ENCODE peak calls at places on chromosomes 2 and 18, in seven cellular contexts. One of them, this sample, is unnamed.

GRCh38 chr18:79637921-79638855 is 41.4 kb upstream of the CTDP1 start:
- DNase-seq in stimulated activated CD8-positive, alpha-beta memory T cell treated with anti-CD3 and anti-CD28 coated beads, Interleukin-4, amount 100 ng/mL, for 1 hour: no peak
- DNase-seq in posterior vena cava: peak; percentile 79
- DNase-seq in Peyer's patch: no peak
- DNase-seq in RWPE2: no peak
- DNase-seq in nucleus accumbens: no peak
- DNase-seq in fibroblast of lung: no peak
- DNase-seq in this sample: no peak

GRCh38 chr18:48340502-48340901 is 68.7 kb downstream of the ZBTB7C start:
- DNase-seq in posterior vena cava: peak; percentile 65
- DNase-seq in nucleus accumbens: no peak
- DNase-seq in Peyer's patch: no peak
- DNase-seq in stimulated activated CD8-positive, alpha-beta memory T cell treated with anti-CD3 and anti-CD28 coated beads, Interleukin-4, amount 100 ng/mL, for 1 hour: no peak
- DNase-seq in RWPE2: no peak
- DNase-seq in fibroblast of lung: no peak
- DNase-seq in this sample: peak; percentile 42

GRCh38 chr2:232658217-232658785 is 24.9 kb downstream of the EFHD1 start:
- DNase-seq in Peyer's patch: no peak
- DNase-seq in fibroblast of lung: no peak
- DNase-seq in RWPE2: no peak
- DNase-seq in stimulated activated CD8-positive, alpha-beta memory T cell treated with anti-CD3 and anti-CD28 coated beads, Interleukin-4, amount 100 ng/mL, for 1 hour: no peak
- DNase-seq in nucleus accumbens: no peak
- DNase-seq in posterior vena cava: no peak
- DNase-seq in this sample: no peak

GRCh38 chr2:157725856-157726255 is 97.2 kb upstream of the ACVR1C start:
- DNase-seq in nucleus accumbens: no peak
- DNase-seq in RWPE2: no peak
- DNase-seq in Peyer's patch: no peak
- DNase-seq in stimulated activated CD8-positive, alpha-beta memory T cell treated with anti-CD3 and anti-CD28 coated beads, Interleukin-4, amount 100 ng/mL, for 1 hour: no peak
- DNase-seq in fibroblast of lung: peak; percentile 74
- DNase-seq in posterior vena cava: no peak
- DNase-seq in this sample: no peak

GRCh38 chr18:13218376-13219011 is at the start of gene LDLRAD4:
- DNase-seq in fibroblast of lung: peak; percentile 22
- DNase-seq in RWPE2: no peak
- DNase-seq in Peyer's patch: peak; percentile 68
- DNase-seq in posterior vena cava: peak; percentile 88
- DNase-seq in nucleus accumbens: peak; percentile 45
- DNase-seq in stimulated activated CD8-positive, alpha-beta memory T cell treated with anti-CD3 and anti-CD28 coated beads, Interleukin-4, amount 100 ng/mL, for 1 hour: no peak
- DNase-seq in this sample: peak; percentile 58

GRCh38 chr2:150767924-150768801 is 280.7 kb upstream of the RND3 start:
- DNase-seq in RWPE2: no peak
- DNase-seq in stimulated activated CD8-positive, alpha-beta memory T cell treated with anti-CD3 and anti-CD28 coated beads, Interleukin-4, amount 100 ng/mL, for 1 hour: no peak
- DNase-seq in posterior vena cava: no peak
- DNase-seq in nucleus accumbens: no peak
- DNase-seq in fibroblast of lung: peak; percentile 6
- DNase-seq in Peyer's patch: no peak
- DNase-seq in this sample: peak; percentile 32

GRCh38 chr2:200756618-200757321 is 54.9 kb upstream of the BZW1 start:
- DNase-seq in posterior vena cava: no peak
- DNase-seq in nucleus accumbens: no peak
- DNase-seq in stimulated activated CD8-positive, alpha-beta memory T cell treated with anti-CD3 and anti-CD28 coated beads, Interleukin-4, amount 100 ng/mL, for 1 hour: no peak
- DNase-seq in fibroblast of lung: peak; percentile 90
- DNase-seq in Peyer's patch: peak; percentile 80
- DNase-seq in RWPE2: peak; percentile 89
- DNase-seq in this sample: no peak

GRCh38 chr2:222298311-222299150 is at the start of gene PAX3:
- DNase-seq in Peyer's patch: no peak
- DNase-seq in nucleus accumbens: no peak
- DNase-seq in stimulated activated CD8-positive, alpha-beta memory T cell treated with anti-CD3 and anti-CD28 coated beads, Interleukin-4, amount 100 ng/mL, for 1 hour: no peak
- DNase-seq in posterior vena cava: peak; percentile 78
- DNase-seq in RWPE2: no peak
- DNase-seq in fibroblast of lung: peak; percentile 90
- DNase-seq in this sample: no peak

GRCh38 chr2:228848638-228849037 is 422.4 kb downstream of the PID1 start:
- DNase-seq in fibroblast of lung: no peak
- DNase-seq in posterior vena cava: no peak
- DNase-seq in nucleus accumbens: no peak
- DNase-seq in Peyer's patch: no peak
- DNase-seq in RWPE2: no peak
- DNase-seq in stimulated activated CD8-positive, alpha-beta memory T cell treated with anti-CD3 and anti-CD28 coated beads, Interleukin-4, amount 100 ng/mL, for 1 hour: no peak
- DNase-seq in this sample: no peak

GRCh38 chr2:85661139-85661858 is 6.7 kb downstream of the SFTPB start:
- DNase-seq in Peyer's patch: no peak
- DNase-seq in fibroblast of lung: no peak
- DNase-seq in posterior vena cava: no peak
- DNase-seq in stimulated activated CD8-positive, alpha-beta memory T cell treated with anti-CD3 and anti-CD28 coated beads, Interleukin-4, amount 100 ng/mL, for 1 hour: no peak
- DNase-seq in nucleus accumbens: no peak
- DNase-seq in RWPE2: no peak
- DNase-seq in this sample: no peak

GRCh38 chr2:47569658-47570398 is 166.9 kb downstream of the MSH2 start:
- DNase-seq in posterior vena cava: peak; percentile 77
- DNase-seq in fibroblast of lung: peak; percentile 27
- DNase-seq in Peyer's patch: no peak
- DNase-seq in nucleus accumbens: no peak
- DNase-seq in stimulated activated CD8-positive, alpha-beta memory T cell treated with anti-CD3 and anti-CD28 coated beads, Interleukin-4, amount 100 ng/mL, for 1 hour: no peak
- DNase-seq in RWPE2: no peak
- DNase-seq in this sample: peak; percentile 38

GRCh38 chr2:172323256-172323655 is 104.1 kb upstream of the ITGA6 start:
- DNase-seq in stimulated activated CD8-positive, alpha-beta memory T cell treated with anti-CD3 and anti-CD28 coated beads, Interleukin-4, amount 100 ng/mL, for 1 hour: no peak
- DNase-seq in posterior vena cava: no peak
- DNase-seq in fibroblast of lung: peak; percentile 54
- DNase-seq in nucleus accumbens: no peak
- DNase-seq in Peyer's patch: no peak
- DNase-seq in RWPE2: no peak
- DNase-seq in this sample: no peak

GRCh38 chr2:178482437-178482836 is 2.2 kb downstream of the PLEKHA3 start:
- DNase-seq in stimulated activated CD8-positive, alpha-beta memory T cell treated with anti-CD3 and anti-CD28 coated beads, Interleukin-4, amount 100 ng/mL, for 1 hour: no peak
- DNase-seq in Peyer's patch: no peak
- DNase-seq in RWPE2: no peak
- DNase-seq in nucleus accumbens: no peak
- DNase-seq in posterior vena cava: no peak
- DNase-seq in fibroblast of lung: no peak
- DNase-seq in this sample: peak; percentile 38

GRCh38 chr2:158317642-158318041 is 138.9 kb downstream of the CCDC148 start:
- DNase-seq in posterior vena cava: no peak
- DNase-seq in nucleus accumbens: no peak
- DNase-seq in RWPE2: no peak
- DNase-seq in Peyer's patch: no peak
- DNase-seq in fibroblast of lung: no peak
- DNase-seq in stimulated activated CD8-positive, alpha-beta memory T cell treated with anti-CD3 and anti-CD28 coated beads, Interleukin-4, amount 100 ng/mL, for 1 hour: no peak
- DNase-seq in this sample: no peak

GRCh38 chr2:28352726-28353125 is 39.9 kb upstream of the FOSL2 start:
- DNase-seq in posterior vena cava: peak; percentile 46
- DNase-seq in nucleus accumbens: no peak
- DNase-seq in Peyer's patch: no peak
- DNase-seq in RWPE2: no peak
- DNase-seq in fibroblast of lung: no peak
- DNase-seq in stimulated activated CD8-positive, alpha-beta memory T cell treated with anti-CD3 and anti-CD28 coated beads, Interleukin-4, amount 100 ng/mL, for 1 hour: no peak
- DNase-seq in this sample: no peak

GRCh38 chr2:64485961-64486360 is 32.0 kb downstream of the LGALSL start:
- DNase-seq in fibroblast of lung: no peak
- DNase-seq in stimulated activated CD8-positive, alpha-beta memory T cell treated with anti-CD3 and anti-CD28 coated beads, Interleukin-4, amount 100 ng/mL, for 1 hour: no peak
- DNase-seq in nucleus accumbens: no peak
- DNase-seq in posterior vena cava: no peak
- DNase-seq in Peyer's patch: no peak
- DNase-seq in RWPE2: no peak
- DNase-seq in this sample: peak; percentile 66

GRCh38 chr2:239035361-239035814 is 187.5 kb downstream of the TWIST2 start:
- DNase-seq in fibroblast of lung: no peak
- DNase-seq in RWPE2: no peak
- DNase-seq in posterior vena cava: peak; percentile 88
- DNase-seq in Peyer's patch: peak; percentile 62
- DNase-seq in stimulated activated CD8-positive, alpha-beta memory T cell treated with anti-CD3 and anti-CD28 coated beads, Interleukin-4, amount 100 ng/mL, for 1 hour: peak; percentile 26
- DNase-seq in nucleus accumbens: peak; percentile 29
- DNase-seq in this sample: peak; percentile 52

GRCh38 chr2:43454791-43455190 is 141.0 kb downstream of the THADA start:
- DNase-seq in RWPE2: no peak
- DNase-seq in stimulated activated CD8-positive, alpha-beta memory T cell treated with anti-CD3 and anti-CD28 coated beads, Interleukin-4, amount 100 ng/mL, for 1 hour: no peak
- DNase-seq in Peyer's patch: no peak
- DNase-seq in nucleus accumbens: no peak
- DNase-seq in posterior vena cava: no peak
- DNase-seq in fibroblast of lung: no peak
- DNase-seq in this sample: no peak

GRCh38 chr2:3356799-3357198 is 20.8 kb downstream of the EIPR1 start:
- DNase-seq in posterior vena cava: no peak
- DNase-seq in RWPE2: no peak
- DNase-seq in Peyer's patch: no peak
- DNase-seq in stimulated activated CD8-positive, alpha-beta memory T cell treated with anti-CD3 and anti-CD28 coated beads, Interleukin-4, amount 100 ng/mL, for 1 hour: no peak
- DNase-seq in fibroblast of lung: no peak
- DNase-seq in nucleus accumbens: no peak
- DNase-seq in this sample: no peak

GRCh38 chr2:213164263-213164662 is 12.9 kb upstream of the IKZF2 start:
- DNase-seq in RWPE2: no peak
- DNase-seq in posterior vena cava: no peak
- DNase-seq in stimulated activated CD8-positive, alpha-beta memory T cell treated with anti-CD3 and anti-CD28 coated beads, Interleukin-4, amount 100 ng/mL, for 1 hour: no peak
- DNase-seq in fibroblast of lung: peak; percentile 11
- DNase-seq in Peyer's patch: no peak
- DNase-seq in nucleus accumbens: no peak
- DNase-seq in this sample: no peak

GRCh38 chr2:111143107-111143886 is 22.6 kb downstream of the BCL2L11 start:
- DNase-seq in RWPE2: no peak
- DNase-seq in nucleus accumbens: no peak
- DNase-seq in stimulated activated CD8-positive, alpha-beta memory T cell treated with anti-CD3 and anti-CD28 coated beads, Interleukin-4, amount 100 ng/mL, for 1 hour: no peak
- DNase-seq in Peyer's patch: no peak
- DNase-seq in fibroblast of lung: no peak
- DNase-seq in posterior vena cava: no peak
- DNase-seq in this sample: no peak

GRCh38 chr2:152335851-152336102 is 803 bp downstream of the FMNL2 start:
- DNase-seq in RWPE2: no peak
- DNase-seq in fibroblast of lung: no peak
- DNase-seq in posterior vena cava: no peak
- DNase-seq in nucleus accumbens: no peak
- DNase-seq in Peyer's patch: no peak
- DNase-seq in stimulated activated CD8-positive, alpha-beta memory T cell treated with anti-CD3 and anti-CD28 coated beads, Interleukin-4, amount 100 ng/mL, for 1 hour: no peak
- DNase-seq in this sample: peak; percentile 41

GRCh38 chr2:28175028-28175427 is 217.6 kb upstream of the FOSL2 start:
- DNase-seq in Peyer's patch: no peak
- DNase-seq in nucleus accumbens: no peak
- DNase-seq in posterior vena cava: no peak
- DNase-seq in stimulated activated CD8-positive, alpha-beta memory T cell treated with anti-CD3 and anti-CD28 coated beads, Interleukin-4, amount 100 ng/mL, for 1 hour: no peak
- DNase-seq in RWPE2: no peak
- DNase-seq in fibroblast of lung: no peak
- DNase-seq in this sample: peak; percentile 51

GRCh38 chr18:23838801-23839366 is 149.6 kb downstream of the LAMA3 start:
- DNase-seq in Peyer's patch: no peak
- DNase-seq in fibroblast of lung: peak; percentile 80
- DNase-seq in stimulated activated CD8-positive, alpha-beta memory T cell treated with anti-CD3 and anti-CD28 coated beads, Interleukin-4, amount 100 ng/mL, for 1 hour: no peak
- DNase-seq in RWPE2: no peak
- DNase-seq in nucleus accumbens: no peak
- DNase-seq in posterior vena cava: no peak
- DNase-seq in this sample: no peak

GRCh38 chr2:174332607-174333001 is 2.1 kb upstream of the SP9 start:
- DNase-seq in fibroblast of lung: no peak
- DNase-seq in posterior vena cava: no peak
- DNase-seq in nucleus accumbens: no peak
- DNase-seq in RWPE2: no peak
- DNase-seq in Peyer's patch: no peak
- DNase-seq in stimulated activated CD8-positive, alpha-beta memory T cell treated with anti-CD3 and anti-CD28 coated beads, Interleukin-4, amount 100 ng/mL, for 1 hour: no peak
- DNase-seq in this sample: peak; percentile 14

GRCh38 chr2:239725551-239725890 is 299.6 kb downstream of the NDUFA10 start:
- DNase-seq in fibroblast of lung: no peak
- DNase-seq in nucleus accumbens: no peak
- DNase-seq in RWPE2: peak; percentile 29
- DNase-seq in Peyer's patch: no peak
- DNase-seq in posterior vena cava: peak; percentile 79
- DNase-seq in stimulated activated CD8-positive, alpha-beta memory T cell treated with anti-CD3 and anti-CD28 coated beads, Interleukin-4, amount 100 ng/mL, for 1 hour: no peak
- DNase-seq in this sample: no peak

GRCh38 chr18:59516356-59517155 is 157.5 kb upstream of the LMAN1 start:
- DNase-seq in Peyer's patch: peak; percentile 52
- DNase-seq in posterior vena cava: no peak
- DNase-seq in RWPE2: no peak
- DNase-seq in nucleus accumbens: no peak
- DNase-seq in fibroblast of lung: peak; percentile 81
- DNase-seq in stimulated activated CD8-positive, alpha-beta memory T cell treated with anti-CD3 and anti-CD28 coated beads, Interleukin-4, amount 100 ng/mL, for 1 hour: no peak
- DNase-seq in this sample: peak; percentile 5

GRCh38 chr2:43274055-43274454 is 47.6 kb upstream of the ZFP36L2 start:
- DNase-seq in stimulated activated CD8-positive, alpha-beta memory T cell treated with anti-CD3 and anti-CD28 coated beads, Interleukin-4, amount 100 ng/mL, for 1 hour: no peak
- DNase-seq in Peyer's patch: no peak
- DNase-seq in fibroblast of lung: no peak
- DNase-seq in RWPE2: no peak
- DNase-seq in nucleus accumbens: no peak
- DNase-seq in posterior vena cava: no peak
- DNase-seq in this sample: no peak

GRCh38 chr2:183027443-183027842 is 10.8 kb downstream of the NCKAP1 start:
- DNase-seq in nucleus accumbens: no peak
- DNase-seq in stimulated activated CD8-positive, alpha-beta memory T cell treated with anti-CD3 and anti-CD28 coated beads, Interleukin-4, amount 100 ng/mL, for 1 hour: no peak
- DNase-seq in Peyer's patch: no peak
- DNase-seq in fibroblast of lung: no peak
- DNase-seq in posterior vena cava: no peak
- DNase-seq in RWPE2: no peak
- DNase-seq in this sample: no peak

GRCh38 chr18:59446012-59446411 is 86.9 kb upstream of the LMAN1 start:
- DNase-seq in RWPE2: no peak
- DNase-seq in fibroblast of lung: peak; percentile 49
- DNase-seq in posterior vena cava: no peak
- DNase-seq in Peyer's patch: no peak
- DNase-seq in nucleus accumbens: no peak
- DNase-seq in stimulated activated CD8-positive, alpha-beta memory T cell treated with anti-CD3 and anti-CD28 coated beads, Interleukin-4, amount 100 ng/mL, for 1 hour: no peak
- DNase-seq in this sample: no peak

This sample was measured in NCI-H345.